ENCODE peak calls at places on chromosomes 2 and 18, in eight cellular contexts. E, Q, N, U, T, X, F and P are unnamed samples.

GRCh38 chr2:100281521-100282438 is 40.5 kb downstream of the LONRF2 start:
- DNase-seq in E (no peak), Q (no peak), N (no peak), U (no peak), T (no peak), X (peak; percentile 81), F (no peak), P (no peak)

GRCh38 chr2:74481961-74482800 is 617 bp downstream of the CCDC142 start:
- DNase-seq in E (peak; percentile 86), Q (no peak), N (no peak), U (no peak), T (peak; percentile 53), X (no peak), F (no peak), P (no peak)

GRCh38 chr2:96131152-96131817 is 7.0 kb downstream of the ASTL start:
- DNase-seq in E (no peak), Q (no peak), N (no peak), U (no peak), T (no peak), X (no peak), F (no peak), P (no peak)

GRCh38 chr2:154995332-154995731 is 296.8 kb downstream of the KCNJ3 start:
- DNase-seq in E (no peak), Q (no peak), N (no peak), U (no peak), T (no peak), X (no peak), F (no peak), P (no peak)

GRCh38 chr18:50654658-50655550 is 95.0 kb downstream of the MAPK4 start:
- DNase-seq in E (no peak), Q (no peak), N (no peak), U (no peak), T (no peak), X (no peak), F (no peak), P (no peak)

GRCh38 chr2:99710720-99711612 is 221.1 kb upstream of the REV1 start:
- DNase-seq in E (no peak), Q (no peak), N (no peak), U (no peak), T (no peak), X (no peak), F (no peak), P (no peak)

GRCh38 chr2:201084863-201085262 is 13.1 kb downstream of the NDUFB3 start:
- DNase-seq in E (no peak), Q (no peak), N (no peak), U (no peak), T (no peak), X (no peak), F (no peak), P (no peak)

GRCh38 chr2:10300997-10301945 is 1.4 kb upstream of the HPCAL1 start:
- DNase-seq in E (no peak), Q (no peak), N (no peak), U (no peak), T (no peak), X (no peak), F (no peak), P (no peak)

GRCh38 chr2:67854103-67854502 is 208.7 kb downstream of the C1D start:
- DNase-seq in E (no peak), Q (no peak), N (no peak), U (no peak), T (no peak), X (no peak), F (no peak), P (no peak)

GRCh38 chr18:26089247-26090129 is 925 bp downstream of the SS18 start:
- DNase-seq in E (peak; percentile 34), Q (no peak), N (no peak), U (no peak), T (no peak), X (peak; percentile 48), F (no peak), P (peak; percentile 35)

GRCh38 chr2:127995725-127996124 is 32.1 kb downstream of the SAP130 start:
- DNase-seq in E (no peak), Q (no peak), N (no peak), U (no peak), T (no peak), X (no peak), F (no peak), P (no peak)

GRCh38 chr2:133390151-133390550 is 178.1 kb downstream of the NCKAP5 start:
- DNase-seq in E (no peak), Q (no peak), N (no peak), U (no peak), T (no peak), X (peak; percentile 44), F (no peak), P (no peak)

GRCh38 chr2:237512774-237513466 is 25.9 kb downstream of the MLPH start:
- DNase-seq in E (peak; percentile 88), Q (peak; percentile 72), N (peak; percentile 86), U (peak; percentile 91), T (peak; percentile 63), X (peak; percentile 91), F (peak; percentile 77), P (peak; percentile 78)

GRCh38 chr2:3168230-3168891 is 209.3 kb downstream of the EIPR1 start:
- DNase-seq in E (peak; percentile 17), Q (no peak), N (no peak), U (no peak), T (no peak), X (peak; percentile 8), F (no peak), P (no peak)